ENCODE peak calls at places on chromosome 3, in seven cellular contexts. V, U, C, K, O, R and G are unnamed samples.

GRCh38 chr3:43615133-43615532 is 6.7 kb downstream of the ANO10 start:
- DNase-seq in V (no peak), U (no peak), C (no peak), K (no peak), O (no peak), R (no peak), G (no peak)

GRCh38 chr3:188345223-188345622 is 191.3 kb downstream of the LPP start:
- DNase-seq in V (no peak), U (no peak), C (no peak), K (no peak), O (no peak), R (peak), G (peak)

GRCh38 chr3:32913790-32914446 is 37.5 kb upstream of the CCR4 start:
- DNase-seq in V (peak), U (peak), C (no peak), K (peak), O (no peak), R (peak), G (peak)

GRCh38 chr3:133944181-133944580 is 48.5 kb upstream of the RAB6B start:
- DNase-seq in V (no peak), U (no peak), C (peak), K (no peak), O (no peak), R (peak), G (peak)

GRCh38 chr3:38137615-38138346 is 680 bp upstream of the MYD88 start:
- DNase-seq in V (no peak), U (no peak), C (peak), K (no peak), O (no peak), R (no peak), G (no peak)

GRCh38 chr3:179181993-179182551 is 33.9 kb downstream of the PIK3CA start:
- DNase-seq in V (no peak), U (no peak), C (peak), K (no peak), O (no peak), R (peak), G (no peak)

GRCh38 chr3:176584413-176585176 is 612.7 kb downstream of the TBL1XR1 start:
- DNase-seq in V (no peak), U (no peak), C (no peak), K (no peak), O (no peak), R (peak), G (peak)

GRCh38 chr3:39144095-39144747 is 9.2 kb downstream of the CSRNP1 start:
- DNase-seq in V (no peak), U (no peak), C (no peak), K (no peak), O (no peak), R (no peak), G (no peak)

GRCh38 chr3:97432914-97433313 is 331.6 kb upstream of the ARL6 start:
- DNase-seq in V (no peak), U (no peak), C (no peak), K (no peak), O (no peak), R (peak), G (no peak)

GRCh38 chr3:122563717-122564025 is 429 bp downstream of the PARP9 start:
- DNase-seq in V (peak), U (no peak), C (peak), K (no peak), O (no peak), R (peak), G (peak)

GRCh38 chr3:61985020-61985419 is 388.3 kb downstream of the FEZF2 start:
- DNase-seq in V (no peak), U (no peak), C (peak), K (no peak), O (no peak), R (peak), G (peak)

GRCh38 chr3:181298421-181298820 is 308.9 kb upstream of the DNAJC19 start:
- DNase-seq in V (no peak), U (no peak), C (no peak), K (no peak), O (no peak), R (peak), G (no peak)

GRCh38 chr3:196168808-196169391 is 42.3 kb downstream of the ZDHHC19 start:
- DNase-seq in V (no peak), U (no peak), C (peak), K (no peak), O (no peak), R (no peak), G (no peak)

DNA sequence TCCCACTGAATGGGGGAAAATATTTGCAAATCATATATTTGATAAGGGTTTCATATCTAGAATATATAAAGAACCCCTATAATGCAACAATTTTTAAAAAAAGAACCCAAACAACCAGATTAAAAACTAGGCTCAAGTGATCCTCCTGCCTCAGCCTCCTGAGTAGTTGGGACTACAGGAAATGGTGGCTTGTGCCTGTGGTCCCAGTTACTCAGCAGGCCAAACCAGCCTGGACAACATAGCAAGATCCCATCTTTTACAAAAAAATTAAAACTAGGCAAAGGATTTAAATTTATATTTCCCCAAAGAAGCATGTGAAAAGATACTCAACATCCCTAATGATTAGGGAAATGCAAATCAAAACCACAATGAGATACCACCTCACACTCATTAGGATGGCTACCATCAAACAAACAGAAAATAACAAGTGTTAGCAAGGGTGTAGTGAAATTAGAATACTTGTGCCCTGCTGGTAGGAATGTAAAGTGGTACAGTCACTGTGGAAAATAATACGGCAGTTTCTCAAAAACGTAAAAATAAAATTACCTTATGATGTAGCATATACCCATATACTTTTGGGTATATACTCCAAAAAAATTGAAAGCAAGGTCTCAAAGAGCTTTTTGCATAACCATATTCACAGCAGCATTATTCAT is 19.7 kb downstream of the TFDP2 start:
- DNase-seq in V (no peak), U (no peak), C (no peak), K (no peak), O (no peak), R (no peak), G (no peak)
- TF ChIP-seq CTCF in V (no peak), U (no peak), C (no peak), K (no peak), O (peak), R (peak), G (peak)

GRCh38 chr3:153165211-153165815 is 3.3 kb downstream of the RAP2B start:
- DNase-seq in V (no peak), U (no peak), C (peak), K (no peak), O (no peak), R (peak), G (peak)
- H3K4me3 ChIP-seq in V (no peak), U (no peak), C (peak), K (peak), O (peak), R (peak), G (peak)

GRCh38 chr3:117611242-117611641 is 901.7 kb downstream of the TUSC7 start:
- DNase-seq in V (no peak), U (no peak), C (no peak), K (no peak), O (no peak), R (no peak), G (no peak)

GRCh38 chr3:117618462-117618861 is 908.9 kb downstream of the TUSC7 start:
- DNase-seq in V (no peak), U (no peak), C (no peak), K (no peak), O (no peak), R (peak), G (no peak)

GRCh38 chr3:117619805-117620204 is 910.2 kb downstream of the TUSC7 start:
- DNase-seq in V (no peak), U (no peak), C (no peak), K (no peak), O (no peak), R (no peak), G (no peak)

DNA sequence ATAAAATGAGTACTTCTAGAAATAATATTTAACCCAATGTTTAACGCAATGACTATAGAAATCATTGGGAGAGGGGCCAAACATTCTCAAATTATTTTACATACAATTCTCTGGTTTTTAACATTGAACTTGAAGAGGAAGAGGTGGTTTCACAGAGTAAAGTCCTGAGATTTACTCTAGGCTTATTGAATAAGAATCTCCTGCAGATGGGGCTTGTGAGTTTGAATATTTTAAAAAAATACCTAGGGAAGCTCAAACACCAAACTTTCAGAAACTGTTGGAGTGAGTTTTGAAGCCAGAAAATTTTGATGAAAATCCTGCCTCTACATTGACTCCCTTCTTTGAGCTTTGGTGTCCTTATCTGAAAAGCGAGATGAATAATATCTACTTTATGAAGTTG is 906.6 kb downstream of the TUSC7 start:
- DNase-seq in V (no peak), U (no peak), C (no peak), K (no peak), O (no peak), R (no peak), G (peak)
- TF ChIP-seq CTCF in V (no peak), U (no peak), C (no peak), K (no peak), O (no peak), R (no peak), G (peak)

DNA sequence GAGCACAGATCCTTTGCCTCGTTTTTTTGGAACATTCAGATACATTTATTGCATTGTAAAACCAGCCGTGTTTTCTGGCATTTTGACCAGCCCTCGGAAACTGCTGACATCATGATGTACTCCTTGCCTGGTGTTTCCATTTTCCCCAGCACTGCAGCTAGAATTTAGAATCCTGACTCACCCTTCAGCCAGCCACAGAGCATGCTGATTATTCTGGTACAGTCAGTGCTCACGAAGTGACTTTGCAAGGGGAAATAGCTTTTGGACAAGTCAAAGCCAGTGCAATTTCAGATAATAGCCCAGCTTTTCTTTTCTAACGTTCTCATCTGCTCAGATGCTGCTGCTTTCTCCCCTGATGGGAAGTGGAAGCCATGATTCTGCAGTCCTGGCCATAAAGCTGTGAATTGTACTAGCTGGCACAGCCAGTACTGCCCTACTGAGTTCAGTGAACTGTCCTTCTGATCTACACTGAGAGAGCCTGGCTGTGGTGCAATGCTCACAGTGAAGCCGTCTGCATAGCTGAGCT is 12.1 kb upstream of the CNBP start:
- DNase-seq in V (peak), U (no peak), C (peak), K (peak), O (peak), R (peak), G (peak)
- H3K4me3 ChIP-seq in V (no peak), U (no peak), C (no peak), K (peak), O (peak), R (no peak), G (peak)

GRCh38 chr3:100260081-100260684 is 609 bp upstream of the TBC1D23 start:
- DNase-seq in V (no peak), U (peak), C (peak), K (peak), O (peak), R (no peak), G (peak)
- TF ChIP-seq CTCF in V (peak), U (no peak), C (no peak), K (peak), O (peak), R (no peak), G (no peak)